ENCODE peak calls at places on chromosomes 2 and 18, in four cellular contexts. One of them, this sample, is unnamed. For H3K4me1 and H3K9me3, the result is how much of the 10 kb centered on the place peaks cover.

GRCh38 chr18:52636536-52636935 is 296.5 kb downstream of the DCC start:
- DNase-seq in right cardiac atrium: no peak
- DNase-seq in aorta: no peak
- DNase-seq in spleen: no peak
- DNase-seq in this sample: no peak

GRCh38 chr2:108910541-108911396 is 78.3 kb downstream of the EDAR start:
- DNase-seq in right cardiac atrium: no peak
- DNase-seq in aorta: no peak
- DNase-seq in spleen: peak
- DNase-seq in this sample: no peak

GRCh38 chr2:74530239-74531161 is 767 bp downstream of the HTRA2 start:
- DNase-seq in right cardiac atrium: peak
- DNase-seq in aorta: peak
- DNase-seq in spleen: peak
- DNase-seq in this sample: no peak

GRCh38 chr2:140247451-140248205 is 1467.4 kb upstream of the NXPH2 start:
- DNase-seq in right cardiac atrium: no peak
- DNase-seq in aorta: no peak
- DNase-seq in spleen: no peak
- DNase-seq in this sample: no peak

GRCh38 chr18:64809801-64810200 is 660.9 kb upstream of the LINC00305 start:
- DNase-seq in right cardiac atrium: no peak
- DNase-seq in aorta: no peak
- DNase-seq in spleen: no peak
- DNase-seq in this sample: no peak

GRCh38 chr2:161586517-161587167 is 37.6 kb upstream of the SLC4A10 start:
- DNase-seq in right cardiac atrium: no peak
- DNase-seq in aorta: no peak
- DNase-seq in spleen: no peak
- DNase-seq in this sample: no peak

GRCh38 chr2:72815655-72816268 is 10.1 kb downstream of the EXOC6B start:
- DNase-seq in right cardiac atrium: no peak
- DNase-seq in aorta: peak
- DNase-seq in spleen: no peak
- DNase-seq in this sample: no peak

GRCh38 chr2:26846881-26847662 is 860 bp upstream of the DPYSL5 start:
- DNase-seq in right cardiac atrium: no peak
- DNase-seq in aorta: peak
- DNase-seq in spleen: no peak
- DNase-seq in this sample: no peak

GRCh38 chr2:74130211-74130995 is 17.3 kb downstream of the BOLA3 start:
- DNase-seq in right cardiac atrium: no peak
- DNase-seq in aorta: no peak
- DNase-seq in spleen: no peak
- DNase-seq in this sample: no peak

GRCh38 chr2:96868555-96869280 is 1.2 kb downstream of the SEMA4C start:
- DNase-seq in right cardiac atrium: peak
- DNase-seq in aorta: peak
- DNase-seq in spleen: peak
- DNase-seq in this sample: peak

GRCh38 chr2:203501870-203502269 is 33.2 kb downstream of the RAPH1 start:
- DNase-seq in right cardiac atrium: no peak
- DNase-seq in aorta: no peak
- DNase-seq in spleen: no peak
- DNase-seq in this sample: no peak

GRCh38 chr2:128410035-128410757 is 91.5 kb upstream of the HS6ST1 start:
- DNase-seq in right cardiac atrium: no peak
- DNase-seq in aorta: peak
- DNase-seq in spleen: peak
- DNase-seq in this sample: no peak

GRCh38 chr2:113053666-113054435 is 1.2 kb upstream of the IL36B start:
- DNase-seq in right cardiac atrium: no peak
- DNase-seq in aorta: no peak
- DNase-seq in spleen: no peak
- DNase-seq in this sample: no peak

GRCh38 chr2:223054193-223054781 is 2.3 kb downstream of the KCNE4 start:
- DNase-seq in right cardiac atrium: peak
- DNase-seq in aorta: peak
- DNase-seq in spleen: no peak
- DNase-seq in this sample: peak

GRCh38 chr2:223052710-223053261 is 796 bp downstream of the KCNE4 start:
- DNase-seq in right cardiac atrium: peak
- DNase-seq in aorta: peak
- DNase-seq in spleen: no peak
- DNase-seq in this sample: peak

GRCh38 chr2:223051580-223052375 is at the start of gene KCNE4:
- DNase-seq in right cardiac atrium: no peak
- DNase-seq in aorta: no peak
- DNase-seq in spleen: no peak
- DNase-seq in this sample: peak

GRCh38 chr2:223055140-223055539 is 3.1 kb downstream of the KCNE4 start:
- DNase-seq in right cardiac atrium: no peak
- DNase-seq in aorta: no peak
- DNase-seq in spleen: no peak
- DNase-seq in this sample: no peak

GRCh38 chr2:223053431-223054192 is 1.6 kb downstream of the KCNE4 start:
- DNase-seq in right cardiac atrium: peak
- DNase-seq in aorta: no peak
- DNase-seq in spleen: no peak
- DNase-seq in this sample: no peak
- H3K4me1 ChIP-seq in right cardiac atrium: under half
- H3K4me1 ChIP-seq in aorta: under half
- H3K4me1 ChIP-seq in spleen: under half
- H3K4me1 ChIP-seq in this sample: half or more

GRCh38 chr2:6846967-6847695 is 18.6 kb downstream of the CMPK2 start:
- DNase-seq in right cardiac atrium: no peak
- DNase-seq in aorta: no peak
- DNase-seq in spleen: no peak
- DNase-seq in this sample: no peak
- H3K9me3 ChIP-seq in right cardiac atrium: under half
- H3K9me3 ChIP-seq in aorta: under half
- H3K9me3 ChIP-seq in spleen: half or more
- H3K9me3 ChIP-seq in this sample: under half

DNA sequence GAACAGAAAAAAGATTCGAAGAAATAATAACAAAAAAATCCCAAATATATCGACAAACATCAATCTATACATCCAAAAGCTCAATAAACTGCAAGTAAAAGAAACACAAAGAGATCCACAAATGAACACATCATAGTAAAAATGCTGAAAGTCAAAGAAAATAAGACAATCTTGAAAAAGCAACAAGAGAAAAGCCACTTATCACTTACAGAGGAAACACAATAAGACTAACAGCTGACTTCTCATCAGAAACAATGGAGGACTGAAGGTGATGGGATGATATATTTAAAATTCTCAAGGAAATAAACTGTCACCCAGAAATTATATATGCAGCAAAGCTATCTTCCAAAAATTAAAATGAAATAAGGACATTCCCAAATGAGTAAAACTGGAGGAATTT is 140.3 kb downstream of the NDUFA10 start:
- DNase-seq in right cardiac atrium: no peak
- DNase-seq in aorta: no peak
- DNase-seq in spleen: no peak
- DNase-seq in this sample: no peak
- H3K4me1 ChIP-seq in right cardiac atrium: under half
- H3K4me1 ChIP-seq in aorta: under half
- H3K4me1 ChIP-seq in spleen: under half
- H3K4me1 ChIP-seq in this sample: under half

DNA sequence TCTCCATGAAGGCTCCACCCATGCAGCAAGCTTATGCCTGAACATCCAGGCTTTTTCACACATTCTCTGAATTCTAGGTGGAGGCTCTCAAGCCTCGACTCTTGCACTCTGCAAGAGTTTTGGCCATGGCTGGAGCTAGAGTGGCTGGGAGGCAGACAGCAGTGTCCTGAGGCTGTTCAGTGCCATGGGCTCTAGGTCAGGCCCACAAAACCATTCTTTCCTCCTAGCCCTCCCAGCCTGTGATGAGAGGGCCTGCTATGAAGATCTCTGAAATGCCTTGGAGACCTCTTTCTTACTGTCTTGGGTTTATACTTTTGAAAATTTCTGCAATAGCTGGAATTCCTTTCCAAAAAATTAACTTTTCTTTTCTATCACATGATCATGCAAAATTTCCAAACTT is 210.7 kb downstream of the RND3 start:
- DNase-seq in right cardiac atrium: no peak
- DNase-seq in aorta: no peak
- DNase-seq in spleen: no peak
- DNase-seq in this sample: no peak
- H3K9me3 ChIP-seq in right cardiac atrium: under half
- H3K9me3 ChIP-seq in aorta: under half
- H3K9me3 ChIP-seq in spleen: under half
- H3K9me3 ChIP-seq in this sample: under half

This sample was measured in sigmoid colon.